ENCODE peak calls at places on chromosomes 7 and 10, in nine cellular contexts. G is NB4; E is left ventricle myocardium inferior; P is NCI-H2081; S is prostate gland; N is NCI-H345; J is GM12892; A is stimulated activated CD8-positive, alpha-beta memory T cell treated with anti-CD3 and anti-CD28 coated beads, Interleukin-4, amount 100 ng/mL, for 4 hours; H is left lung. V is an unnamed sample.

GRCh38 chr10:121662945-121663917 is 65.0 kb upstream of the FGFR2 start:
- DNase-seq in G (peak), E (no peak), P (no peak), S (no peak), N (no peak), J (no peak), A (no peak), H (no peak), V (peak)

GRCh38 chr10:132428486-132428885 is 31.5 kb downstream of the PWWP2B start:
- DNase-seq in G (no peak), E (no peak), P (no peak), S (no peak), N (no peak), J (no peak), A (no peak), H (peak), V (no peak)

GRCh38 chr10:51341216-51341615 is 266.9 kb downstream of the PRKG1 start:
- DNase-seq in G (peak), E (no peak), P (no peak), S (no peak), N (no peak), J (no peak), A (no peak), H (no peak), V (no peak)

GRCh38 chr7:104130726-104131125 is 77.1 kb downstream of the ORC5 start:
- DNase-seq in G (no peak), E (no peak), P (no peak), S (no peak), N (no peak), J (no peak), A (no peak), H (no peak), V (no peak)

GRCh38 chr7:29297194-29297890 is 102.8 kb downstream of the CHN2 start:
- DNase-seq in G (peak), E (no peak), P (no peak), S (no peak), N (no peak), J (no peak), A (no peak), H (no peak), V (peak)

GRCh38 chr10:129769381-129770116 is 194.5 kb downstream of the EBF3 start:
- DNase-seq in G (peak), E (no peak), P (no peak), S (no peak), N (no peak), J (no peak), A (no peak), H (peak), V (no peak)

GRCh38 chr7:69768986-69769595 is 170.8 kb downstream of the AUTS2 start:
- DNase-seq in G (no peak), E (no peak), P (peak), S (no peak), N (no peak), J (no peak), A (no peak), H (no peak), V (no peak)

GRCh38 chr10:83012866-83013265 is 1126.4 kb upstream of the GHITM start:
- DNase-seq in G (no peak), E (no peak), P (no peak), S (no peak), N (no peak), J (no peak), A (no peak), H (no peak), V (no peak)

GRCh38 chr10:88966785-88967184 is 14.2 kb upstream of the ACTA2 start:
- DNase-seq in G (no peak), E (peak), P (no peak), S (no peak), N (no peak), J (no peak), A (no peak), H (no peak), V (no peak)

GRCh38 chr7:47400741-47401206 is 181.1 kb downstream of the TNS3 start:
- DNase-seq in G (no peak), E (no peak), P (no peak), S (no peak), N (no peak), J (no peak), A (no peak), H (no peak), V (peak)

GRCh38 chr10:12974123-12974844 is 27.2 kb downstream of the CCDC3 start:
- DNase-seq in G (no peak), E (no peak), P (no peak), S (no peak), N (no peak), J (no peak), A (no peak), H (no peak), V (no peak)

GRCh38 chr7:5776894-5777645 is 4.4 kb downstream of the RNF216 start:
- DNase-seq in G (no peak), E (no peak), P (no peak), S (no peak), N (no peak), J (no peak), A (no peak), H (no peak), V (peak)

V was measured in left kidney.